ENCODE peak calls at places on chromosomes 1 and 21, in nine cellular contexts. One of them, this sample, is unnamed.
A peak's percentile ranks its signal among the peaks of the same experiment; 100 is the strongest.

GRCh38 chr1:205309741-205310140 is 11.8 kb downstream of the NUAK2 start:
- DNase-seq in fibroblast of lung: no peak
- DNase-seq in astrocyte: no peak
- DNase-seq in cardiac muscle cell: no peak
- DNase-seq in heart right ventricle: no peak
- DNase-seq in pancreas: no peak
- DNase-seq in neural progenitor cell: no peak
- DNase-seq in PC-3: no peak
- DNase-seq in psoas muscle: no peak
- DNase-seq in this sample: no peak

GRCh38 chr1:9228589-9228988 is 6.0 kb upstream of the H6PD start:
- DNase-seq in neural progenitor cell: no peak
- DNase-seq in pancreas: no peak
- DNase-seq in PC-3: peak; percentile 31
- DNase-seq in heart right ventricle: no peak
- DNase-seq in psoas muscle: no peak
- DNase-seq in fibroblast of lung: no peak
- DNase-seq in cardiac muscle cell: no peak
- DNase-seq in astrocyte: no peak
- DNase-seq in this sample: no peak

GRCh38 chr1:49351744-49352143 is 575.1 kb upstream of the BEND5 start:
- DNase-seq in astrocyte: peak; percentile 63
- DNase-seq in psoas muscle: no peak
- DNase-seq in pancreas: no peak
- DNase-seq in PC-3: peak; percentile 93
- DNase-seq in cardiac muscle cell: no peak
- DNase-seq in heart right ventricle: no peak
- DNase-seq in fibroblast of lung: no peak
- DNase-seq in neural progenitor cell: no peak
- DNase-seq in this sample: peak; percentile 6

GRCh38 chr1:228348708-228349467 is 57.7 kb downstream of the TRIM11 start:
- DNase-seq in astrocyte: no peak
- DNase-seq in PC-3: no peak
- DNase-seq in pancreas: peak; percentile 17
- DNase-seq in neural progenitor cell: no peak
- DNase-seq in fibroblast of lung: no peak
- DNase-seq in heart right ventricle: no peak
- DNase-seq in psoas muscle: peak; percentile 33
- DNase-seq in cardiac muscle cell: no peak
- DNase-seq in this sample: no peak

GRCh38 chr1:201877877-201878339 is 10.8 kb upstream of the SHISA4 start:
- DNase-seq in astrocyte: peak; percentile 29
- DNase-seq in neural progenitor cell: peak; percentile 60
- DNase-seq in fibroblast of lung: peak; percentile 69
- DNase-seq in cardiac muscle cell: peak; percentile 59
- DNase-seq in heart right ventricle: peak; percentile 57
- DNase-seq in psoas muscle: no peak
- DNase-seq in PC-3: peak; percentile 65
- DNase-seq in pancreas: no peak
- DNase-seq in this sample: peak; percentile 20

GRCh38 chr21:16742116-16742515 is 770.7 kb upstream of the CXADR start:
- DNase-seq in astrocyte: peak; percentile 81
- DNase-seq in cardiac muscle cell: no peak
- DNase-seq in heart right ventricle: peak; percentile 9
- DNase-seq in pancreas: no peak
- DNase-seq in fibroblast of lung: no peak
- DNase-seq in neural progenitor cell: no peak
- DNase-seq in PC-3: no peak
- DNase-seq in psoas muscle: no peak
- DNase-seq in this sample: no peak

GRCh38 chr1:194684636-194685035 is 1498.2 kb upstream of the B3GALT2 start:
- DNase-seq in neural progenitor cell: no peak
- DNase-seq in psoas muscle: no peak
- DNase-seq in astrocyte: peak; percentile 13
- DNase-seq in cardiac muscle cell: no peak
- DNase-seq in heart right ventricle: no peak
- DNase-seq in pancreas: no peak
- DNase-seq in fibroblast of lung: no peak
- DNase-seq in PC-3: peak; percentile 12
- DNase-seq in this sample: no peak

GRCh38 chr1:204506969-204507316 is 9.3 kb upstream of the MDM4 start:
- DNase-seq in cardiac muscle cell: peak; percentile 88
- DNase-seq in PC-3: peak; percentile 100
- DNase-seq in astrocyte: peak; percentile 80
- DNase-seq in fibroblast of lung: peak; percentile 98
- DNase-seq in psoas muscle: peak; percentile 72
- DNase-seq in pancreas: peak; percentile 64
- DNase-seq in heart right ventricle: peak; percentile 88
- DNase-seq in neural progenitor cell: peak; percentile 92
- DNase-seq in this sample: peak; percentile 72

GRCh38 chr1:6347641-6348487 is 45.7 kb downstream of the ACOT7 start:
- DNase-seq in psoas muscle: peak; percentile 69
- DNase-seq in heart right ventricle: no peak
- DNase-seq in astrocyte: peak; percentile 39
- DNase-seq in neural progenitor cell: peak; percentile 70
- DNase-seq in pancreas: peak; percentile 74
- DNase-seq in fibroblast of lung: peak; percentile 39
- DNase-seq in cardiac muscle cell: peak; percentile 64
- DNase-seq in PC-3: peak; percentile 63
- DNase-seq in this sample: no peak

GRCh38 chr1:60031116-60031515 is 42.5 kb downstream of the C1orf87 start:
- DNase-seq in pancreas: no peak
- DNase-seq in neural progenitor cell: no peak
- DNase-seq in cardiac muscle cell: no peak
- DNase-seq in fibroblast of lung: no peak
- DNase-seq in PC-3: no peak
- DNase-seq in astrocyte: no peak
- DNase-seq in psoas muscle: no peak
- DNase-seq in heart right ventricle: no peak
- DNase-seq in this sample: no peak

GRCh38 chr1:80987106-80987505 is 813.6 kb upstream of the ADGRL2 start:
- DNase-seq in neural progenitor cell: no peak
- DNase-seq in fibroblast of lung: peak; percentile 3
- DNase-seq in psoas muscle: no peak
- DNase-seq in astrocyte: peak; percentile 1
- DNase-seq in PC-3: no peak
- DNase-seq in pancreas: no peak
- DNase-seq in cardiac muscle cell: no peak
- DNase-seq in heart right ventricle: no peak
- DNase-seq in this sample: no peak
- H3K9me3 ChIP-seq in neural progenitor cell: no peaks in the 10 kb centered on the region
- H3K9me3 ChIP-seq in fibroblast of lung: no peaks in the 10 kb centered on the region
- H3K9me3 ChIP-seq in psoas muscle: no peaks in the 10 kb centered on the region
- H3K9me3 ChIP-seq in astrocyte: no peaks in the 10 kb centered on the region
- H3K9me3 ChIP-seq in PC-3: no peaks in the 10 kb centered on the region
- H3K9me3 ChIP-seq in pancreas: no peaks in the 10 kb centered on the region
- H3K9me3 ChIP-seq in cardiac muscle cell: no peaks in the 10 kb centered on the region
- H3K9me3 ChIP-seq in heart right ventricle: no peaks in the 10 kb centered on the region
- H3K9me3 ChIP-seq in this sample: no peaks in the 10 kb centered on the region

DNA sequence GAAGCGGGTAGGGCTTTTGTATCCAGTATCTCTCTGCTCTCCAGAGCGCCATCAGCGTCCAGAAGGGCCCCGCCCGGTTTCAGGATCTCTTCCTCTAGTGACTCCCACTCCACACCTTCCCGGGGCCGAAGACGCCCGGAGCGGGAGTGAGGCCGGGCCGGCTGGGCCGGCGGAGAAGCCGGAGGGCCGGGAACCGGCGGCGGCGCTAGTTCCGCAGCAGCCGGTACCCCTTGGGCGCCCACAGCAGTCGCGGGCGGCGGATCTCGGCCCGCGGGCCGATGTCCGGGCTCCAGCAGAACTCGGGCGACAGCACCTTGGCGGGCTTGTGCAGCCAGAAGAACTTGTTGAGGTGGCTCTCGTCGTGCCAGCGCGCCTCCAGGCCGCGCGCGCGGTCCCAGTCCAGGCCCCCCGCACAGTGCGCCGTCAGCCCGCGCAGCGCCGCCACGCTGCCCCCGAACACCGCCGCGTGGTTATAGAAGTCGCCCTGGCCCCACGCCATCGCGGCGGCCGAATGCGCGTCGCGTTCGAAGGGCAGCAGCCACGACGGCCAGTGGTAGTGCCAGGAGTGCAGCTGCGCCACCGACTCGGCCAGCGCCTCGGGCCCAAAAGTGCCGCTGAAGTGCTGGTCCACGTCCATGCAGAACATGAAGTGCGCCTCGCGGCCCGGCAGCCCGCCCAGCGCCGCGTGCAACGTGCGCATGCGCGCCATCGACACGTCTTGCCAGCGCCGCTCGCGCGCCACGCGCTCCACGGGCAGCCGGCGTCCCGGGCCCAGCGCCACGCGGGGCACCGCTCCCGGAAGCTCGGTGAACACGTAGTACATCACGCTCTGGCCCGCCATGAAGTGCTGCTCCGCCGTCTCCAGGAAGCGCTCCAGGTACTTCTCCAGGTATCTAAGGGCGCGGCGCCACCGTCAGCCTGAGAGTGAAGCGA is 14.1 kb downstream of the A3GALT2 start:
- DNase-seq in pancreas: no peak
- DNase-seq in fibroblast of lung: peak; percentile 25
- DNase-seq in astrocyte: no peak
- DNase-seq in neural progenitor cell: no peak
- DNase-seq in heart right ventricle: no peak
- DNase-seq in cardiac muscle cell: no peak
- DNase-seq in psoas muscle: peak; percentile 74
- DNase-seq in PC-3: no peak
- DNase-seq in this sample: no peak
- H3K4me3 ChIP-seq in pancreas: no peak overlapping the region
- H3K4me3 ChIP-seq in fibroblast of lung: no peak overlapping the region
- H3K4me3 ChIP-seq in astrocyte: peak overlapping the region; percentile 23
- H3K4me3 ChIP-seq in neural progenitor cell: no peak overlapping the region
- H3K4me3 ChIP-seq in heart right ventricle: peak overlapping the region; percentile 31
- H3K4me3 ChIP-seq in cardiac muscle cell: no peak overlapping the region
- H3K4me3 ChIP-seq in psoas muscle: peak overlapping the region; percentile 48
- H3K4me3 ChIP-seq in PC-3: no peak overlapping the region
- H3K4me3 ChIP-seq in this sample: no peak overlapping the region

DNA sequence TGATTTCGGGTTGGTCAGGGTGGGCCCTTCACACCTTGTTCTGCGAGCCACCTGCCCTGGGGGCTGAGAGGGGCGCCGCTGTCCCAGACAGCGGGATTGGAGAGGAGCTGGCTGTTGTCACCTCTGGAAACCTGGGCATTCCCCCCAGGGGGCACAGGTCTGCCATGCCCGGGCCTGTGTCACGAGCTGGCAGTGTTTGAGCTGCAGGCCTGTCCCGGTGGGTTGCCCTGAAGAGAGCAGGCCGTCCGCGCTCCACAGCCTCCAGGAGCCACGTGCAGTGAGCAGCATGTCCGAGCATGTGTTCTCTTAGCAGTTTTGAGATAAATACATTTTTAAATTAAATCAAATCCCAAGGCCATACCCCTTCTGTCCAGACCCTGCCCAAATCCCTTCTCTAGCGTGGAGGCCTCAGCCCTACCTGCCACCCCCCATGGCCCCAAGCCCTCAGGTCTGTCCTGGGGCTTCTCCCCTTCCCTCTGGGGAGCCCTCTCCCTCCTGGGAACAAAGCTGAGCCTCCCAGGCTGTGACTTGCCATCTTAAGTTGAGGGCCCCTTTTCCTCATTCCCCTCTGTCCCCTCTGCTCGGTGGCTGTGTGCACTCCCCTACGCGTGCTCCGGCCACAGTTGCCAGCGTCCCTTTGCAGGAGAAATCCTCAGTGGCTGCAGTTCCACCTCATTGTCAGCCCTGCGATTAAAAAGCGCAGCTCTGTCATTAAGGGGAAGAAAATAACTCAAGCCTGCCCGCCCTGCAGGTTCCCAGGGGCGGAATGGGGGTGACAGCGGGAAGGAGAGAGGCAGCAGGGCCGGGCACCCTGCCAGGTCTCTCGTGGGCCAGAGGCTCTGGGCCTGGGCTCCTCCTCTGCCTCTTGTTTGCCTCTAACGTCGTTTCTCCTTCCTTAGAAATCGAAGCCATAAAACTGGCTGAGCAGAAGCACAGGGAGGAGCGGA is 26.6 kb downstream of the SLX9 start:
- DNase-seq in PC-3: no peak
- DNase-seq in pancreas: no peak
- DNase-seq in astrocyte: no peak
- DNase-seq in neural progenitor cell: no peak
- DNase-seq in fibroblast of lung: no peak
- DNase-seq in cardiac muscle cell: no peak
- DNase-seq in psoas muscle: peak; percentile 77
- DNase-seq in heart right ventricle: no peak
- DNase-seq in this sample: no peak
- H3K9me3 ChIP-seq in PC-3: peaks cover 7% of the 10 kb centered on the region
- H3K9me3 ChIP-seq in pancreas: no peaks in the 10 kb centered on the region
- H3K9me3 ChIP-seq in astrocyte: peaks cover 3% of the 10 kb centered on the region
- H3K9me3 ChIP-seq in neural progenitor cell: no peaks in the 10 kb centered on the region
- H3K9me3 ChIP-seq in fibroblast of lung: no peaks in the 10 kb centered on the region
- H3K9me3 ChIP-seq in cardiac muscle cell: no peaks in the 10 kb centered on the region
- H3K9me3 ChIP-seq in psoas muscle: no peaks in the 10 kb centered on the region
- H3K9me3 ChIP-seq in heart right ventricle: no peaks in the 10 kb centered on the region
- H3K9me3 ChIP-seq in this sample: no peaks in the 10 kb centered on the region

DNA sequence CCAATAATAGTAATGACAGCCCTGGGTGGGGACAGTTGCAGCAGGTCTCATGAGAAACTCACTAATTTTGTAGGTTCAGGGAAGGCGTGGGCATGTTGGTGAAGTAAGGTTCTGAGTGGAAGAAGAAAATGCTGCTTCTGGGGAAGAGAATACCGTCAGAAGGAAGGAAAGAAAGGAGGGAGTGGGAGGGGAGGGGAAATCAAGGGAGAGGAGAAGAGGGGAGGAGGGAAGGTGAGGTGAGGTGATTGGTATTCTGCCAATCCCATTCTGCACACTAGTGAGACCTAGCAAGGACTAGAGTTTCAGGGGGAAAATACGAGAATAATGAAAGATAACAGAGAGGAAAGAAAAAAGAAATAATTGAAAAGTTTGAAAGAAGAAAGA is 32.4 kb upstream of the MGST3 start:
- DNase-seq in neural progenitor cell: no peak
- DNase-seq in astrocyte: no peak
- DNase-seq in fibroblast of lung: no peak
- DNase-seq in pancreas: no peak
- DNase-seq in heart right ventricle: no peak
- DNase-seq in psoas muscle: no peak
- DNase-seq in PC-3: no peak
- DNase-seq in cardiac muscle cell: no peak
- DNase-seq in this sample: no peak
- H3K4me3 ChIP-seq in neural progenitor cell: peak overlapping the region; percentile 61
- H3K4me3 ChIP-seq in astrocyte: peak overlapping the region; percentile 62
- H3K4me3 ChIP-seq in fibroblast of lung: peak overlapping the region; percentile 27
- H3K4me3 ChIP-seq in pancreas: peak overlapping the region; percentile 58
- H3K4me3 ChIP-seq in heart right ventricle: peak overlapping the region; percentile 44
- H3K4me3 ChIP-seq in psoas muscle: peak overlapping the region; percentile 75
- H3K4me3 ChIP-seq in PC-3: peak overlapping the region; percentile 76
- H3K4me3 ChIP-seq in cardiac muscle cell: peak overlapping the region; percentile 54
- H3K4me3 ChIP-seq in this sample: peak overlapping the region; percentile 57

DNA sequence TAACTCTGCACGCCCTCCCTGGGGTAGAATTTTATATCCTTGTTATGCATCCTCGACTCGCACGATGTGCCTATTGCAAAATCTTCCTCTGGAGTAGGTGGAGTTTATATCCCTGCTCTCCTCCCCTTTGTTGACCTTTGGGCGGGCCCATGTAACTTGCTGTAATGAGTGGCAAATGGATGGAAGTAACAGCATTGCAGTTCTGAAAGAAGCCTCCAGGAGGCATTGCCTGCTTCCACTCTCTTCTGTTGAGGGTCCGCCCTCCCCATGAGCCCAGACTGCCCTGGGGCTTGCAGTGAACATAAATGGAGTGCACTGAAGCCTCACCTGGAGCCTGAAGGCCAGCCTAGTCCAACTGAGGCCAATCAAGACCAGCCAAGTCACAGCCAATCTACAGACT is 62.2 kb upstream of the GRIK3 start:
- DNase-seq in astrocyte: no peak
- DNase-seq in cardiac muscle cell: no peak
- DNase-seq in neural progenitor cell: peak; percentile 36
- DNase-seq in heart right ventricle: no peak
- DNase-seq in PC-3: peak; percentile 23
- DNase-seq in fibroblast of lung: no peak
- DNase-seq in psoas muscle: no peak
- DNase-seq in pancreas: no peak
- DNase-seq in this sample: no peak
- H3K9me3 ChIP-seq in astrocyte: no peaks in the 10 kb centered on the region
- H3K9me3 ChIP-seq in cardiac muscle cell: no peaks in the 10 kb centered on the region
- H3K9me3 ChIP-seq in neural progenitor cell: no peaks in the 10 kb centered on the region
- H3K9me3 ChIP-seq in heart right ventricle: no peaks in the 10 kb centered on the region
- H3K9me3 ChIP-seq in PC-3: no peaks in the 10 kb centered on the region
- H3K9me3 ChIP-seq in fibroblast of lung: no peaks in the 10 kb centered on the region
- H3K9me3 ChIP-seq in psoas muscle: no peaks in the 10 kb centered on the region
- H3K9me3 ChIP-seq in pancreas: no peaks in the 10 kb centered on the region
- H3K9me3 ChIP-seq in this sample: no peaks in the 10 kb centered on the region